ENCODE peak calls at places on chromosome 17, in nine cellular contexts. B, L, R, D, V, N, W, H and M are unnamed samples.

GRCh38 chr17:43377056-43377810 is 21.6 kb upstream of the ARL4D start:
- DNase-seq in R (no peak), B (no peak), L (peak), D (no peak), N (no peak), H (no peak), W (no peak), V (no peak), M (no peak)

GRCh38 chr17:66663041-66663494 is 171.8 kb upstream of the CACNG5 start:
- DNase-seq in W (no peak), B (no peak), V (no peak), L (no peak), H (no peak), D (no peak), R (no peak), N (no peak), M (no peak)

GRCh38 chr17:40582328-40582901 is 17.1 kb upstream of the CCR7 start:
- DNase-seq in V (peak), W (no peak), D (no peak), N (peak), B (peak), R (peak), H (no peak), L (no peak), M (peak)

GRCh38 chr17:3870871-3871306 is 22.0 kb downstream of the CAMKK1 start:
- DNase-seq in R (no peak), B (no peak), W (peak), H (no peak), D (no peak), N (peak), L (no peak), V (peak), M (no peak)

GRCh38 chr17:21459536-21459935 is 83.4 kb downstream of the KCNJ12 start:
- DNase-seq in B (no peak), D (no peak), V (no peak), H (no peak), W (no peak), R (no peak), N (no peak), L (no peak), M (no peak)

GRCh38 chr17:65037157-65037556 is 19.4 kb downstream of the GNA13 start:
- DNase-seq in D (no peak), R (no peak), B (no peak), N (no peak), V (no peak), W (no peak), H (no peak), L (no peak), M (no peak)

GRCh38 chr17:83006515-83007455 is 72.6 kb upstream of the METRNL start:
- DNase-seq in L (no peak), D (no peak), B (no peak), H (no peak), V (no peak), N (no peak), R (no peak), W (peak), M (no peak)

GRCh38 chr17:4186244-4186920 is 43.4 kb downstream of the CYB5D2 start:
- DNase-seq in N (no peak), W (no peak), B (no peak), V (no peak), R (no peak), L (peak), D (no peak), H (no peak), M (no peak)

GRCh38 chr17:78527345-78527744 is 49.9 kb downstream of the DNAH17 start:
- DNase-seq in B (no peak), R (no peak), D (no peak), L (no peak), V (no peak), N (no peak), H (no peak), W (no peak), M (no peak)

GRCh38 chr17:8015957-8016631 is 13.7 kb downstream of the GUCY2D start:
- DNase-seq in R (no peak), L (no peak), V (no peak), D (no peak), B (no peak), H (peak), W (no peak), N (peak), M (peak)

GRCh38 chr17:45368661-45369060 is 51.8 kb upstream of the MAP3K14 start:
- DNase-seq in L (no peak), B (no peak), W (no peak), H (no peak), D (peak), N (no peak), V (no peak), R (no peak), M (no peak)

GRCh38 chr17:30950669-30951399 is 20.0 kb upstream of the RNF135 start:
- DNase-seq in V (peak), N (peak), B (no peak), W (no peak), L (peak), R (peak), D (peak), H (peak), M (peak)

GRCh38 chr17:22233382-22233781 is 541.1 kb downstream of the KCNJ18 start:
- DNase-seq in R (no peak), H (no peak), N (no peak), B (no peak), V (no peak), W (no peak), L (no peak), D (no peak), M (no peak)

GRCh38 chr17:41407226-41407625 is 9.8 kb upstream of the KRT31 start:
- DNase-seq in H (no peak), V (no peak), L (no peak), W (no peak), B (no peak), N (no peak), R (no peak), D (no peak), M (no peak)

GRCh38 chr17:34246872-34247271 is 8.2 kb upstream of the CCL2 start:
- DNase-seq in V (no peak), W (no peak), L (no peak), N (no peak), H (no peak), D (no peak), R (no peak), B (no peak), M (no peak)

GRCh38 chr17:787641-788221 is 5.6 kb downstream of the MRM3 start:
- DNase-seq in N (no peak), H (peak), D (no peak), V (no peak), R (no peak), W (no peak), L (no peak), B (no peak), M (no peak)

GRCh38 chr17:4310349-4311060 is 46.7 kb upstream of the ANKFY1 start:
- DNase-seq in N (no peak), B (no peak), L (no peak), R (no peak), D (peak), H (peak), W (no peak), V (peak), M (peak)

GRCh38 chr17:64061157-64061898 is 40.9 kb upstream of the ICAM2 start:
- DNase-seq in W (no peak), L (no peak), N (no peak), H (no peak), V (no peak), D (peak), B (no peak), R (no peak), M (no peak)

GRCh38 chr17:28177351-28177750 is 134.9 kb downstream of the NLK start:
- DNase-seq in H (no peak), B (no peak), W (no peak), N (no peak), V (no peak), L (no peak), R (no peak), D (peak), M (no peak)

GRCh38 chr17:35167046-35167445 is 19.4 kb downstream of the UNC45B start:
- DNase-seq in D (no peak), L (no peak), V (no peak), R (no peak), W (no peak), B (no peak), H (no peak), N (no peak), M (no peak)

GRCh38 chr17:83151056-83151441 is 71.6 kb downstream of the METRNL start:
- DNase-seq in L (no peak), V (no peak), N (no peak), R (no peak), H (no peak), W (no peak), B (no peak), D (no peak), M (no peak)

GRCh38 chr17:41906465-41907184 is 12.1 kb downstream of the ACLY start:
- DNase-seq in L (peak), W (no peak), D (peak), H (no peak), B (no peak), R (no peak), V (no peak), N (no peak), M (no peak)

GRCh38 chr17:57424777-57425188 is 168.5 kb downstream of the MSI2 start:
- DNase-seq in B (no peak), V (no peak), D (peak), N (peak), H (no peak), W (no peak), R (no peak), L (no peak), M (no peak)

GRCh38 chr17:57422574-57423164 is 166.3 kb downstream of the MSI2 start:
- DNase-seq in V (peak), W (no peak), N (no peak), H (no peak), L (no peak), R (peak), B (no peak), D (peak), M (no peak)

GRCh38 chr17:57424273-57424672 is 167.9 kb downstream of the MSI2 start:
- DNase-seq in N (no peak), D (no peak), W (no peak), B (no peak), R (no peak), H (no peak), L (no peak), V (no peak), M (no peak)

GRCh38 chr17:57421393-57421717 is 165.0 kb downstream of the MSI2 start:
- DNase-seq in B (no peak), W (no peak), D (no peak), R (no peak), L (no peak), N (no peak), H (no peak), V (no peak), M (no peak)

GRCh38 chr17:57423541-57423940 is 167.2 kb downstream of the MSI2 start:
- DNase-seq in W (no peak), D (no peak), N (no peak), B (no peak), R (no peak), V (no peak), L (no peak), H (no peak), M (no peak)
- TF ChIP-seq POLR2A in W (no peak), D (no peak), N (no peak), B (no peak), R (no peak), V (no peak), L (no peak), H (no peak), M (no peak)

GRCh38 chr17:19004601-19005441 is at the start of gene FAM83G:
- DNase-seq in V (peak), L (peak), H (peak), D (peak), R (peak), N (peak), W (peak), B (peak), M (peak)
- TF ChIP-seq POLR2A in V (no peak), L (no peak), H (peak), D (peak), R (peak), N (peak), W (peak), B (no peak), M (peak)

GRCh38 chr17:72123496-72123963 is 2.7 kb downstream of the SOX9 start:
- DNase-seq in R (no peak), D (no peak), W (no peak), N (no peak), V (no peak), L (no peak), H (no peak), B (no peak), M (no peak)

GRCh38 chr17:72122002-72122310 is 1.1 kb downstream of the SOX9 start:
- DNase-seq in L (no peak), V (no peak), B (no peak), D (peak), H (no peak), R (no peak), N (no peak), W (no peak), M (no peak)

GRCh38 chr17:72123964-72124791 is 3.4 kb downstream of the SOX9 start:
- DNase-seq in H (peak), D (no peak), V (no peak), N (peak), L (no peak), W (no peak), B (no peak), R (no peak), M (no peak)

GRCh38 chr17:72122336-72122667 is 1.5 kb downstream of the SOX9 start:
- DNase-seq in B (no peak), H (no peak), W (no peak), N (no peak), L (no peak), R (no peak), V (no peak), D (no peak), M (no peak)

GRCh38 chr17:72122668-72123495 is 2.1 kb downstream of the SOX9 start:
- DNase-seq in V (no peak), W (no peak), L (no peak), B (no peak), N (peak), D (peak), H (peak), R (no peak), M (peak)
- TF ChIP-seq POLR2A in V (no peak), W (no peak), L (no peak), B (no peak), N (peak), D (peak), H (no peak), R (no peak), M (no peak)

DNA sequence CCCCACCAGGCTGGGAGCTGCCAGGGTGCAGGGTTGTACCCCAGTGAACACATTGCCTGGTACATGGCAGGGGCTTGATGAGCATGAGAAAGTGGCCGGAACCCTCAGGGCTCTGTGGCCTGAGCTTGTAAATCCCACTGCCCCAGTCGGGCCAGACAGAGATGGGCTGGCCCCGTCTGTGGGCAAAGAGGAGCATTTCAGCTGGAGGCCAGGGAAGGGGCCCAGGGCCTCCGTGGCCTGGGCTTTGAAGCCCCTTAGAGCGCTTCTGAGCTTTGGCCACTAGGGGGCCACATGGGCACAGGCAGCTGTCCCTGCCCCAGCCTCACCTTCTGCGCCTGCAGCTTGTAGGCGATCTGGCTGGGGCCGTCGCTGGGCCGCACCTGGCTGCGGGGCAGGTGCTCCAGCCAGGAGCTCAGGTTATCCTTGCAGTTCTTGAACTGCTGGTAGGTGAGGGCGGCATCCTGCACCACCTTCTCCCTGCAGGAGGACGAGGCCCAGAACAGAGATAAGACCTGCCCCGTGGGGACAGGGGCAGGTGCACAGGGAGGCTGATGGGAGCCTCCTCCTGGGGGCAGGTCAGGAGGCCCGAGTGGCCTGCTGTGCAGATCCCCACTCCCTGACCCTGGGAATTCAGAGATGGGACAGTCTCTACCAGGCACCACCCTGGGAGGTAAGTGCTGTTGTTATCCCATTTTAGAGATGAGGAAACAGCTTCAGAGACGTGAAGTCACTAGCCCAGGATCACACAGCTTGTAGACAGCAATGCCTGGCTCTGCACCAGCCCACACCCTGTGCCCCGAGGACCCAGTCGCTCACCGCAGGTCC is 12.8 kb downstream of the EVPL start:
- DNase-seq in H (peak), D (peak), W (peak), V (peak), R (peak), N (peak), L (peak), B (peak), M (peak)
- TF ChIP-seq POLR2A in H (no peak), D (no peak), W (no peak), V (no peak), R (no peak), N (no peak), L (no peak), B (no peak), M (no peak)

DNA sequence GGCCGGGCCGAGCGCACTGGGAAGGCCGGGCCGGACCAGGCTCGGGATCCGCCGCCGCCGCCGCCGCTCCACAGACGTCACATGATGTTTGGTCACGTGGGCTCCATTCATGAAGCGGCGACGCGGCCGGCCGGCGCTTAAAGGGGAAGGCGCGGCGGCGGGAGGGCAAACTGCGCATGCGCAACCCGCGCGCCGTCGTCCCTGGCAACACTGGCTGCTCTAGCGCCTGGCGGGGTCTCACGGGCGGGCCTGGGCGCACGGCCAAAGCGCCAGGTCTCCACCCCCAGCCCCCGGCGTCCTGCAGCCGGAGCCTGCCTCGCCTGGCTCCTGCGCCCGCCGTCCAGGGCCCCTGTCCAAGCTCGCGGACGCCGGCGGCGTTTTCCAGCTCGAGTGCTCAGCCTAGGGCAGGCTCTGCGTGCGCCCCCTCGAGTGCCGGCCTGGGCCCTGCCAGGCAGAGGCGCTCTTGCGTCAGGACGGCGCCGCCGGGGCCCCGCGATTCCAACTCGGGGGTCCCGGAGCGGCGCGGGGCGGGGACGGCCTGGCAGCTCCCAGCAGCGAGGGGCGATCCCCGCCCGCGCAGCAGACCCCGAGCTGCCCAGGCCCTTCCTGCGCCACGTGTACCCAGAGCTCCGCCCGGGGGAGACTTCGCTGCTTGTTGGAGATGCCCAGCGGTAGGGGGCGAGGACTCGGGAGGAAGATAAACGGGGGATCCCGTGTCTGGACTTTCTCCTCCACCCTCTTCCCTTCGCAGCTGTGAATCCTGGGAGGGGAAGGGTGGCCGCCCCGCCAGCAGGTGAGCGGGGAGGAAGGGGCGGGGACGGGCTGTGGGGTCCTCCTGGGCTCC is at the start of gene MAFG:
- DNase-seq in H (peak), D (peak), W (peak), B (peak), R (peak), N (peak), V (peak), L (peak), M (peak)
- TF ChIP-seq POLR2A in H (peak), D (no peak), W (no peak), B (no peak), R (peak), N (no peak), V (peak), L (peak), M (peak)

DNA sequence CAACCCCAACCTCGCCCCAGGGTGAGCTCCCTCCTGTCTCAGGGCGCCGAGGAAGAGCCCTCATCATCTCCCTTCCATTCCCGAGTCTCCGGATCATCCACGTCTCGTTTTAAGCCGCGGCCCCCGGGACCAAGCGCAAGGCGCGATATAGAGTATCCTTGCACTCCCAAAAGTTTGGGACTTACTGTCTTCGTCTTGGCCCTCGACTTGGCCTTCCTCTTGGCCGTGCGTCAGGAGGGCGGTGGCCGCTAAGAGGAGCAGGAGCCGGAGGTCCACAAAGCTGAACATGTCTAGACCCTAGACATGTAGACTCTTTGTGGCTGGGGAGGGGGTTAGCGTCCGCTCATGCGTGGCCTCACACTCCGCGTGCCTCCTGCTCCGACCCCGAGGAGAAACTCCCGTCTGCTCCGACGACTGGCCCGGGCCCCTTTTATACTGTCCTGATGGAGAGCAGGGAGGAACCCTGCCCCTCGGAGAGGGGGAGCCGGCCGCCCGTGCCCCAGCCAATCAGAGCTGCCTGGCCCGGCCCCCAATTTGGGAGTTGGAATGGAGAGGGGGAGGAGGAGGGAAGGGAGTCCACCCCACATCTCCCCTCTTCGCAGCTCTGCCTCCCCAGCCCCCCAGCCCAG is at the start of gene COL1A1:
- DNase-seq in W (no peak), B (peak), R (peak), V (peak), H (peak), N (peak), L (peak), D (peak), M (no peak)
- TF ChIP-seq POLR2A in W (no peak), B (peak), R (peak), V (peak), H (peak), N (peak), L (peak), D (peak), M (peak)

DNA sequence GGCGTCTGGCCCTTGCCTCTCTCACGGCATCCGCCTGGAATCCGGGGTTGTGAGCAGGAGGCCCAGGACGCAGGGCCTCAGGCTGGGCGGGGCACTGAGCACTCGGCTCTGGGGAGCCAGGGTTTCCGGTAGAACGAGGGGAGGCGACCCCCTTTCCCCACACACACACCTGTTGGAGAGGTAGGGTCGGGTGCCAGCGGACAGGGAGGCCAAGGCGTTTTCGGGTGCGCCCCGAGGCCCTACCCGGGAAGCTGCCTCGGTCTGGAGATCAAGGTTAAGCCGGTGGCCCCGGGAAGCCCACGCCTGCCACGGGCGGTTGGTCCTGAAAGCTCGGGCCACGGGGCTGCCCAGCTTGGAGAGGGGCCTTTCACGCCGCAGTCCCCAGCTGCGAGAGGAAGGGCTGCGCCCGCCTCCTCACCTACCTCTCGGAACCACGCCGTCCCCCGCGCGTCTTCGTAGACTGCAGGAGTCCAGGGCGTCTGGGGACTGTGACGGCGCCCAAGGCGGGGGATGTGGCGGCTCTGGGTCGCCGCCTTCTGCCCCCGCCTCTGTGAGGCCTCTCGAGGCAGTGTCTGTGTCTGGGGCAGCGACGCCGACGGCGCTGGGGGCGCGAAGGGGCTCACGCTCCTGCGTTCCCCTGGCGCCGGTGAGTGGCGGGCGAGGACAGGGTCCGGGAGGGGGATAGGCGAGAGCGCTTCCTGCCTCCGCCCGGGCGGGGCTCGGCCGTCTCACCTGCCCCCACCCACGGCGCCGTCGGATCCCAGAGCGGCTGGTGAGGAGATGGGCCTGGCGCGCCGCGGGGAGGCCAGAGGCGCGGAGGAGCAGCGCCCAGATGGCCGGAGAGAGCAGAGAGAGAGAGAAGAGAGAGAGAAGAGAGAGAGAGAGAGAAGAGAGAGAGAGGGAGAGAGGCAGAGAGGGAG is 20.3 kb upstream of the HOXB9 start:
- DNase-seq in V (no peak), H (no peak), N (peak), B (no peak), L (no peak), W (no peak), R (no peak), D (no peak), M (no peak)
- TF ChIP-seq POLR2A in V (no peak), H (no peak), N (peak), B (no peak), L (no peak), W (no peak), R (no peak), D (no peak), M (no peak)